ENCODE peak calls at places on chromosome 3, in nine cellular contexts. One of them, this sample, is unnamed.

GRCh38 chr3:99439892-99440291 is 198.5 kb upstream of the COL8A1 start:
- DNase-seq in left ventricle myocardium superior: no peak
- DNase-seq in HuH-7: no peak
- DNase-seq in NCI-H146: no peak
- DNase-seq in nucleus accumbens: no peak
- DNase-seq in mucosa of gallbladder: no peak
- DNase-seq in left colon: no peak
- DNase-seq in activated CD8-positive, alpha-beta T cell treated with anti-CD3 and anti-CD28 coated beads, Interleukin-2, amount 10 ng/mL, durations not matched to agents 7 days and 5 days: no peak
- DNase-seq in activated T-cell treated with anti-CD3 and anti-CD28 coated beads for 1 hour: no peak
- DNase-seq in this sample: no peak

GRCh38 chr3:130293247-130293646 is 52.2 kb upstream of the COL6A5 start:
- DNase-seq in left ventricle myocardium superior: no peak
- DNase-seq in HuH-7: no peak
- DNase-seq in NCI-H146: no peak
- DNase-seq in nucleus accumbens: no peak
- DNase-seq in mucosa of gallbladder: no peak
- DNase-seq in left colon: no peak
- DNase-seq in activated CD8-positive, alpha-beta T cell treated with anti-CD3 and anti-CD28 coated beads, Interleukin-2, amount 10 ng/mL, durations not matched to agents 7 days and 5 days: no peak
- DNase-seq in activated T-cell treated with anti-CD3 and anti-CD28 coated beads for 1 hour: no peak
- DNase-seq in this sample: no peak

GRCh38 chr3:155370198-155370597 is 76.7 kb upstream of the STRIT1 start:
- DNase-seq in left ventricle myocardium superior: peak
- DNase-seq in HuH-7: no peak
- DNase-seq in NCI-H146: no peak
- DNase-seq in nucleus accumbens: no peak
- DNase-seq in mucosa of gallbladder: no peak
- DNase-seq in left colon: no peak
- DNase-seq in activated CD8-positive, alpha-beta T cell treated with anti-CD3 and anti-CD28 coated beads, Interleukin-2, amount 10 ng/mL, durations not matched to agents 7 days and 5 days: no peak
- DNase-seq in activated T-cell treated with anti-CD3 and anti-CD28 coated beads for 1 hour: no peak
- DNase-seq in this sample: no peak

GRCh38 chr3:20054549-20054987 is 14.3 kb downstream of the KAT2B start:
- DNase-seq in left ventricle myocardium superior: no peak
- DNase-seq in HuH-7: no peak
- DNase-seq in NCI-H146: no peak
- DNase-seq in nucleus accumbens: no peak
- DNase-seq in mucosa of gallbladder: peak
- DNase-seq in left colon: peak
- DNase-seq in activated CD8-positive, alpha-beta T cell treated with anti-CD3 and anti-CD28 coated beads, Interleukin-2, amount 10 ng/mL, durations not matched to agents 7 days and 5 days: peak
- DNase-seq in activated T-cell treated with anti-CD3 and anti-CD28 coated beads for 1 hour: peak
- DNase-seq in this sample: peak

GRCh38 chr3:183688869-183689268 is 8.7 kb upstream of the YEATS2 start:
- DNase-seq in left ventricle myocardium superior: no peak
- DNase-seq in HuH-7: no peak
- DNase-seq in NCI-H146: no peak
- DNase-seq in nucleus accumbens: no peak
- DNase-seq in mucosa of gallbladder: no peak
- DNase-seq in left colon: no peak
- DNase-seq in activated CD8-positive, alpha-beta T cell treated with anti-CD3 and anti-CD28 coated beads, Interleukin-2, amount 10 ng/mL, durations not matched to agents 7 days and 5 days: no peak
- DNase-seq in activated T-cell treated with anti-CD3 and anti-CD28 coated beads for 1 hour: no peak
- DNase-seq in this sample: no peak

GRCh38 chr3:186788482-186789370 is 5.3 kb downstream of the EIF4A2 start:
- DNase-seq in left ventricle myocardium superior: no peak
- DNase-seq in HuH-7: no peak
- DNase-seq in NCI-H146: no peak
- DNase-seq in nucleus accumbens: no peak
- DNase-seq in mucosa of gallbladder: no peak
- DNase-seq in left colon: no peak
- DNase-seq in activated CD8-positive, alpha-beta T cell treated with anti-CD3 and anti-CD28 coated beads, Interleukin-2, amount 10 ng/mL, durations not matched to agents 7 days and 5 days: no peak
- DNase-seq in activated T-cell treated with anti-CD3 and anti-CD28 coated beads for 1 hour: no peak
- DNase-seq in this sample: no peak

GRCh38 chr3:69499899-69500316 is 114.0 kb upstream of the FRMD4B start:
- DNase-seq in left ventricle myocardium superior: peak
- DNase-seq in HuH-7: no peak
- DNase-seq in NCI-H146: no peak
- DNase-seq in nucleus accumbens: peak
- DNase-seq in mucosa of gallbladder: peak
- DNase-seq in left colon: peak
- DNase-seq in activated CD8-positive, alpha-beta T cell treated with anti-CD3 and anti-CD28 coated beads, Interleukin-2, amount 10 ng/mL, durations not matched to agents 7 days and 5 days: no peak
- DNase-seq in activated T-cell treated with anti-CD3 and anti-CD28 coated beads for 1 hour: no peak
- DNase-seq in this sample: no peak

GRCh38 chr3:99544819-99545281 is 93.5 kb upstream of the COL8A1 start:
- DNase-seq in left ventricle myocardium superior: peak
- DNase-seq in HuH-7: no peak
- DNase-seq in NCI-H146: no peak
- DNase-seq in nucleus accumbens: no peak
- DNase-seq in mucosa of gallbladder: no peak
- DNase-seq in left colon: peak
- DNase-seq in activated CD8-positive, alpha-beta T cell treated with anti-CD3 and anti-CD28 coated beads, Interleukin-2, amount 10 ng/mL, durations not matched to agents 7 days and 5 days: no peak
- DNase-seq in activated T-cell treated with anti-CD3 and anti-CD28 coated beads for 1 hour: no peak
- DNase-seq in this sample: no peak

GRCh38 chr3:30914696-30915095 is 20.2 kb upstream of the GADL1 start:
- DNase-seq in left ventricle myocardium superior: no peak
- DNase-seq in HuH-7: no peak
- DNase-seq in NCI-H146: no peak
- DNase-seq in nucleus accumbens: no peak
- DNase-seq in mucosa of gallbladder: no peak
- DNase-seq in left colon: no peak
- DNase-seq in activated CD8-positive, alpha-beta T cell treated with anti-CD3 and anti-CD28 coated beads, Interleukin-2, amount 10 ng/mL, durations not matched to agents 7 days and 5 days: no peak
- DNase-seq in activated T-cell treated with anti-CD3 and anti-CD28 coated beads for 1 hour: no peak
- DNase-seq in this sample: no peak

GRCh38 chr3:59180006-59180405 is 130.2 kb upstream of the CFAP20DC start:
- DNase-seq in left ventricle myocardium superior: no peak
- DNase-seq in HuH-7: no peak
- DNase-seq in NCI-H146: no peak
- DNase-seq in nucleus accumbens: no peak
- DNase-seq in mucosa of gallbladder: no peak
- DNase-seq in left colon: no peak
- DNase-seq in activated CD8-positive, alpha-beta T cell treated with anti-CD3 and anti-CD28 coated beads, Interleukin-2, amount 10 ng/mL, durations not matched to agents 7 days and 5 days: no peak
- DNase-seq in activated T-cell treated with anti-CD3 and anti-CD28 coated beads for 1 hour: no peak
- DNase-seq in this sample: no peak

GRCh38 chr3:49924683-49925082 is 4.9 kb downstream of the MON1A start:
- DNase-seq in left ventricle myocardium superior: no peak
- DNase-seq in HuH-7: no peak
- DNase-seq in NCI-H146: no peak
- DNase-seq in nucleus accumbens: no peak
- DNase-seq in mucosa of gallbladder: no peak
- DNase-seq in left colon: no peak
- DNase-seq in activated CD8-positive, alpha-beta T cell treated with anti-CD3 and anti-CD28 coated beads, Interleukin-2, amount 10 ng/mL, durations not matched to agents 7 days and 5 days: no peak
- DNase-seq in activated T-cell treated with anti-CD3 and anti-CD28 coated beads for 1 hour: no peak
- DNase-seq in this sample: no peak

GRCh38 chr3:42510325-42510724 is 7.9 kb downstream of the VIPR1 start:
- DNase-seq in left ventricle myocardium superior: no peak
- DNase-seq in HuH-7: peak
- DNase-seq in NCI-H146: no peak
- DNase-seq in nucleus accumbens: no peak
- DNase-seq in mucosa of gallbladder: peak
- DNase-seq in left colon: peak
- DNase-seq in activated CD8-positive, alpha-beta T cell treated with anti-CD3 and anti-CD28 coated beads, Interleukin-2, amount 10 ng/mL, durations not matched to agents 7 days and 5 days: no peak
- DNase-seq in activated T-cell treated with anti-CD3 and anti-CD28 coated beads for 1 hour: no peak
- DNase-seq in this sample: no peak

GRCh38 chr3:86937306-86937791 is 53.6 kb downstream of the VGLL3 start:
- DNase-seq in left ventricle myocardium superior: no peak
- DNase-seq in HuH-7: no peak
- DNase-seq in NCI-H146: no peak
- DNase-seq in nucleus accumbens: no peak
- DNase-seq in mucosa of gallbladder: peak
- DNase-seq in left colon: no peak
- DNase-seq in activated CD8-positive, alpha-beta T cell treated with anti-CD3 and anti-CD28 coated beads, Interleukin-2, amount 10 ng/mL, durations not matched to agents 7 days and 5 days: no peak
- DNase-seq in activated T-cell treated with anti-CD3 and anti-CD28 coated beads for 1 hour: no peak
- DNase-seq in this sample: no peak

GRCh38 chr3:172528677-172529076 is 5.4 kb upstream of the TNFSF10 start:
- DNase-seq in left ventricle myocardium superior: no peak
- DNase-seq in HuH-7: no peak
- DNase-seq in NCI-H146: no peak
- DNase-seq in nucleus accumbens: no peak
- DNase-seq in mucosa of gallbladder: no peak
- DNase-seq in left colon: no peak
- DNase-seq in activated CD8-positive, alpha-beta T cell treated with anti-CD3 and anti-CD28 coated beads, Interleukin-2, amount 10 ng/mL, durations not matched to agents 7 days and 5 days: no peak
- DNase-seq in activated T-cell treated with anti-CD3 and anti-CD28 coated beads for 1 hour: no peak
- DNase-seq in this sample: no peak

GRCh38 chr3:159273070-159273469 is 471.2 kb downstream of the MFSD1 start:
- DNase-seq in left ventricle myocardium superior: no peak
- DNase-seq in HuH-7: no peak
- DNase-seq in NCI-H146: no peak
- DNase-seq in nucleus accumbens: no peak
- DNase-seq in mucosa of gallbladder: no peak
- DNase-seq in left colon: no peak
- DNase-seq in activated CD8-positive, alpha-beta T cell treated with anti-CD3 and anti-CD28 coated beads, Interleukin-2, amount 10 ng/mL, durations not matched to agents 7 days and 5 days: no peak
- DNase-seq in activated T-cell treated with anti-CD3 and anti-CD28 coated beads for 1 hour: no peak
- DNase-seq in this sample: no peak

GRCh38 chr3:36893137-36893557 is 51.7 kb downstream of the TRANK1 start:
- DNase-seq in left ventricle myocardium superior: no peak
- DNase-seq in HuH-7: no peak
- DNase-seq in NCI-H146: no peak
- DNase-seq in nucleus accumbens: no peak
- DNase-seq in mucosa of gallbladder: peak
- DNase-seq in left colon: no peak
- DNase-seq in activated CD8-positive, alpha-beta T cell treated with anti-CD3 and anti-CD28 coated beads, Interleukin-2, amount 10 ng/mL, durations not matched to agents 7 days and 5 days: peak
- DNase-seq in activated T-cell treated with anti-CD3 and anti-CD28 coated beads for 1 hour: no peak
- DNase-seq in this sample: no peak